ENCODE peak calls at places on chromosomes 6 and 20, in seven cellular contexts. Y is NCI-H345, T is heart right ventricle, O is astrocyte, E is cerebellum, W is endothelial cell of umbilical vein, Z is left colon. C is an unnamed sample.

GRCh38 chr20:41078329-41078728 is 49.7 kb downstream of the TOP1 start:
- DNase-seq in T (no peak), O (peak), E (no peak), W (peak), Z (no peak), Y (no peak), C (no peak)

GRCh38 chr6:147695819-147696218 is 187.3 kb downstream of the SAMD5 start:
- DNase-seq in E (no peak), Z (no peak), T (no peak), W (no peak), Y (no peak), O (no peak), C (no peak)

GRCh38 chr6:107612762-107613415 is 123.0 kb downstream of the SOBP start:
- DNase-seq in Z (no peak), T (no peak), W (peak), Y (no peak), O (no peak), E (no peak), C (no peak)

GRCh38 chr20:43983359-43983758 is 68.7 kb downstream of the TOX2 start:
- DNase-seq in E (no peak), T (no peak), Y (peak), W (no peak), O (no peak), Z (peak), C (peak)

GRCh38 chr6:35736293-35736894 is 438 bp upstream of the ARMC12 start:
- DNase-seq in O (no peak), W (peak), Y (peak), Z (peak), T (peak), E (peak), C (peak)

GRCh38 chr6:41036188-41036587 is 2.8 kb downstream of the UNC5CL start:
- DNase-seq in Y (no peak), T (no peak), Z (no peak), W (no peak), O (peak), E (no peak), C (no peak)

GRCh38 chr20:22567944-22568871 is 16.2 kb downstream of the FOXA2 start:
- DNase-seq in Y (no peak), T (no peak), O (no peak), W (no peak), Z (no peak), E (no peak), C (no peak)

GRCh38 chr6:15088904-15089568 is 156.8 kb upstream of the JARID2 start:
- DNase-seq in Z (no peak), Y (no peak), E (no peak), O (no peak), T (no peak), W (no peak), C (no peak)

GRCh38 chr6:161186173-161186769 is 87.6 kb downstream of the AGPAT4 start:
- DNase-seq in Y (no peak), Z (peak), E (no peak), O (peak), T (no peak), W (no peak), C (peak)

GRCh38 chr6:28580484-28580883 is 54.8 kb downstream of the GPX5 start:
- DNase-seq in E (no peak), T (no peak), O (no peak), W (no peak), Z (no peak), Y (no peak), C (no peak)

GRCh38 chr20:35776513-35777101 is 4.8 kb downstream of the PHF20 start:
- DNase-seq in W (peak), E (peak), Z (peak), T (peak), O (peak), Y (peak), C (peak)

GRCh38 chr20:50124496-50124895 is 11.5 kb upstream of the UBE2V1 start:
- DNase-seq in T (no peak), Z (no peak), O (no peak), W (no peak), Y (no peak), E (no peak), C (no peak)

GRCh38 chr6:37548067-37548674 is 48.5 kb upstream of the CCDC167 start:
- DNase-seq in Z (no peak), T (no peak), O (no peak), E (no peak), Y (no peak), W (no peak), C (no peak)

GRCh38 chr20:25397827-25398226 is 7.2 kb upstream of the ABHD12 start:
- DNase-seq in Y (no peak), W (no peak), Z (no peak), O (no peak), T (no peak), E (no peak), C (no peak)

GRCh38 chr20:15061955-15062354 is 724.5 kb upstream of the FLRT3 start:
- DNase-seq in W (no peak), Y (no peak), Z (no peak), O (no peak), E (peak), T (no peak), C (no peak)

GRCh38 chr6:36267731-36268477 is 2.0 kb upstream of the PNPLA1 start:
- DNase-seq in T (no peak), W (no peak), Y (no peak), E (no peak), Z (no peak), O (no peak), C (no peak)

GRCh38 chr20:45052698-45053440 is 48.1 kb downstream of the KCNS1 start:
- DNase-seq in W (no peak), E (peak), O (peak), Z (no peak), T (no peak), Y (no peak), C (no peak)

GRCh38 chr6:90835584-90836212 is 248.8 kb upstream of the MAP3K7 start:
- DNase-seq in W (no peak), O (no peak), Y (peak), Z (peak), T (no peak), E (no peak), C (peak)

GRCh38 chr6:32081168-32081624 is 27.9 kb downstream of the TNXB start:
- DNase-seq in W (no peak), T (peak), Y (no peak), Z (peak), O (peak), E (peak), C (peak)

GRCh38 chr6:119742188-119742803 is 392.7 kb upstream of the MAN1A1 start:
- DNase-seq in Z (peak), E (peak), W (peak), Y (peak), T (peak), O (peak), C (peak)

GRCh38 chr6:131914967-131915751 is 36.0 kb downstream of the CCN2 start:
- DNase-seq in O (peak), Z (peak), T (no peak), W (peak), Y (peak), E (peak), C (peak)

GRCh38 chr6:133889557-133890301 is 816 bp downstream of the TCF21 start:
- DNase-seq in Z (no peak), W (no peak), Y (no peak), E (no peak), O (no peak), T (peak), C (no peak)

GRCh38 chr6:34813028-34813742 is 21.3 kb downstream of the BLTP3A start:
- DNase-seq in W (no peak), Z (no peak), T (no peak), Y (no peak), O (no peak), E (peak), C (no peak)

GRCh38 chr6:158391276-158391675 is 79.0 kb downstream of the TULP4 start:
- DNase-seq in O (peak), Z (no peak), Y (no peak), E (no peak), W (no peak), T (no peak), C (no peak)

GRCh38 chr6:43492673-43493072 is 15.3 kb downstream of the TJAP1 start:
- DNase-seq in E (no peak), Z (no peak), O (peak), Y (no peak), T (no peak), W (no peak), C (no peak)

GRCh38 chr20:56391037-56391436 is 978 bp downstream of the AURKA start:
- DNase-seq in T (no peak), O (no peak), W (peak), Z (no peak), E (no peak), Y (no peak), C (no peak)

GRCh38 chr6:98787401-98787800 is 47.0 kb upstream of the POU3F2 start:
- DNase-seq in Y (peak), Z (no peak), E (no peak), T (no peak), W (no peak), O (no peak), C (no peak)

GRCh38 chr6:112433457-112433856 is 86.3 kb downstream of the RFPL4B start:
- DNase-seq in Z (no peak), E (no peak), W (no peak), O (no peak), Y (no peak), T (no peak), C (no peak)

C was measured in transverse colon.